ENCODE peak calls at places on chromosomes 16 and 17, in five cellular contexts. H is spleen; F is breast epithelium; K is aorta; B is CD8-positive, alpha-beta memory T cell. T is an unnamed sample.

GRCh38 chr16:23952128-23953041 is 116.6 kb downstream of the PRKCB start:
- DNase-seq in H (no peak), F (no peak), K (peak), B (no peak), T (no peak)

GRCh38 chr17:44115585-44116415 is 7.6 kb downstream of the HDAC5 start:
- DNase-seq in H (no peak), F (no peak), K (no peak), B (no peak), T (no peak)

GRCh38 chr17:77507116-77507885 is 366.5 kb downstream of the SEC14L1 start:
- DNase-seq in H (peak), F (no peak), K (peak), B (no peak), T (no peak)

GRCh38 chr16:46885960-46886763 is 2.0 kb downstream of the GPT2 start:
- DNase-seq in H (no peak), F (no peak), K (no peak), B (no peak), T (no peak)

GRCh38 chr16:5422643-5423496 is 325.3 kb upstream of the EEF2KMT start:
- DNase-seq in H (no peak), F (no peak), K (no peak), B (no peak), T (no peak)

GRCh38 chr17:37788531-37788930 is 43.7 kb upstream of the HNF1B start:
- DNase-seq in H (no peak), F (no peak), K (no peak), B (no peak), T (no peak)

GRCh38 chr17:64707077-64707591 is 45.0 kb upstream of the SMURF2 start:
- DNase-seq in H (peak), F (peak), K (peak), B (no peak), T (no peak)

GRCh38 chr16:67459066-67459857 is 21.7 kb downstream of the ATP6V0D1 start:
- DNase-seq in H (no peak), F (peak), K (peak), B (no peak), T (no peak)

GRCh38 chr16:5459863-5460262 is 362.3 kb upstream of the EEF2KMT start:
- DNase-seq in H (no peak), F (no peak), K (no peak), B (no peak), T (no peak)

GRCh38 chr16:55503726-55504553 is 4.9 kb upstream of the LPCAT2 start:
- DNase-seq in H (no peak), F (no peak), K (no peak), B (no peak), T (no peak)

GRCh38 chr17:62925267-62925836 is 40.7 kb upstream of the TANC2 start:
- DNase-seq in H (no peak), F (no peak), K (no peak), B (no peak), T (no peak)

GRCh38 chr16:515175-515962 is 12.1 kb upstream of the CAPN15 start:
- DNase-seq in H (no peak), F (no peak), K (no peak), B (no peak), T (no peak)

GRCh38 chr16:57093845-57094564 is 1.6 kb downstream of the CPNE2 start:
- DNase-seq in H (no peak), F (no peak), K (no peak), B (no peak), T (no peak)

GRCh38 chr16:79299154-79299799 is 301.3 kb downstream of the MAF start:
- DNase-seq in H (no peak), F (no peak), K (no peak), B (no peak), T (no peak)

GRCh38 chr17:76869878-76870714 is 1.9 kb downstream of the MGAT5B start:
- DNase-seq in H (no peak), F (no peak), K (no peak), B (no peak), T (no peak)

GRCh38 chr17:22374741-22375140 is 682.4 kb downstream of the KCNJ18 start:
- DNase-seq in H (no peak), F (no peak), K (no peak), B (no peak), T (no peak)

GRCh38 chr16:67457611-67458010 is 23.3 kb downstream of the ATP6V0D1 start:
- DNase-seq in H (no peak), F (no peak), K (no peak), B (no peak), T (no peak)

GRCh38 chr16:57307365-57307764 is 22.9 kb upstream of the PLLP start:
- DNase-seq in H (peak), F (no peak), K (no peak), B (no peak), T (no peak)

GRCh38 chr16:77236063-77236511 is 36.9 kb downstream of the SYCE1L start:
- DNase-seq in H (peak), F (peak), K (peak), B (peak), T (peak)

GRCh38 chr17:58387834-58388233 is 29.5 kb downstream of the RNF43 start:
- DNase-seq in H (no peak), F (no peak), K (no peak), B (no peak), T (no peak)

GRCh38 chr16:54605536-54606066 is 319.0 kb upstream of the IRX3 start:
- DNase-seq in H (no peak), F (no peak), K (no peak), B (no peak), T (no peak)

GRCh38 chr16:23433261-23433920 is 19.6 kb downstream of the COG7 start:
- DNase-seq in H (no peak), F (no peak), K (no peak), B (no peak), T (no peak)

GRCh38 chr16:9092963-9093477 is 1.6 kb downstream of the HAPSTR1 start:
- DNase-seq in H (peak), F (no peak), K (peak), B (peak), T (no peak)

GRCh38 chr16:8729779-8730334 is 55.4 kb downstream of the ABAT start:
- DNase-seq in H (peak), F (peak), K (peak), B (no peak), T (no peak)

GRCh38 chr16:12410842-12411490 is 392.7 kb downstream of the CPPED1 start:
- DNase-seq in H (no peak), F (no peak), K (no peak), B (no peak), T (no peak)

GRCh38 chr17:32283745-32284207 is 18.1 kb downstream of the RHBDL3 start:
- DNase-seq in H (no peak), F (no peak), K (no peak), B (no peak), T (no peak)

GRCh38 chr17:32277284-32277683 is 11.7 kb downstream of the RHBDL3 start:
- DNase-seq in H (no peak), F (no peak), K (no peak), B (no peak), T (no peak)

GRCh38 chr17:32278815-32279214 is 13.2 kb downstream of the RHBDL3 start:
- DNase-seq in H (no peak), F (no peak), K (no peak), B (no peak), T (no peak)

GRCh38 chr17:32281011-32281451 is 15.4 kb downstream of the RHBDL3 start:
- DNase-seq in H (no peak), F (no peak), K (no peak), B (no peak), T (no peak)

GRCh38 chr17:32279933-32280716 is 14.5 kb downstream of the RHBDL3 start:
- DNase-seq in H (no peak), F (no peak), K (no peak), B (no peak), T (no peak)
- H3K4me3 ChIP-seq in H (no peak), F (no peak), K (no peak), B (no peak), T (no peak)

GRCh38 chr17:29862127-29862526 is 67.9 kb downstream of the SSH2 start:
- DNase-seq in H (no peak), F (no peak), K (no peak), B (no peak), T (no peak)
- H3K4me3 ChIP-seq in H (no peak), F (no peak), K (no peak), B (no peak), T (no peak)

DNA sequence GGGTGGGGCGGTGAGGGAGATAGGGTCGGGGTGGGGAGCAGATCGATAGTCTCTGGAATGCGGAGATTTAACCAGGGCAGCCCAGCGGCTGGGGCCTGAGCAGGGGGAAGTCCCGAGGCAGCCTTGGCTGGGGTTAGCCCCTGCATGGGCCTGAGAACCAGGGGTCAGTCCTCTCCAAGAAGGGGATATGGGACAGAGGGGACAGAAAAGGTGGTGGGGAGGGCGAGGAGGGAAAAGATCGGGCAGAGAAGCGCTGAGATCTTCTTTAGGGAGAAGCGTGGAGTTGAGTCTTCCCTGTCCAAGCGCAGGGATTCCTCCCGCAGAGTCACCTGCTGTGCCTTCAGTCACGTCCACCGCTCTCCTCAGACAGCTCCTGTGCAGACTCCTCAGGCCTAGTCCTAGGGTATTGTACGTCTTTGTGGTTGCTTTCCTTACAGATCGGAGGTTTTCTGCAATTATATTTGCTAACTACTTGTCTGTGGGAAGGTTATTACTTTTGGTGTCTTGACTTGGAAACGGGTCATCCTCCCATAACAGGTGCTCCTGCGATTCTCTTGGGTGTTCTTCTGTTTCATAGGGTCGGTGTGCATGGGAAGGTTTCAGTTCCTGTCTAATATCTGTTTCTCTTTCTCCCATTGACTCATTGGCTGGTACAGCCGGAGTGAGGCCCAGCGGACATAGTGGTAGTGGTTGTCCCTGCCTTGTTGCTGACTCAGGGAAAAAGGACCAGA is 952 bp downstream of the CD300A start:
- DNase-seq in H (no peak), F (no peak), K (peak), B (no peak), T (no peak)
- H3K4me3 ChIP-seq in H (peak), F (peak), K (no peak), B (peak), T (peak)

DNA sequence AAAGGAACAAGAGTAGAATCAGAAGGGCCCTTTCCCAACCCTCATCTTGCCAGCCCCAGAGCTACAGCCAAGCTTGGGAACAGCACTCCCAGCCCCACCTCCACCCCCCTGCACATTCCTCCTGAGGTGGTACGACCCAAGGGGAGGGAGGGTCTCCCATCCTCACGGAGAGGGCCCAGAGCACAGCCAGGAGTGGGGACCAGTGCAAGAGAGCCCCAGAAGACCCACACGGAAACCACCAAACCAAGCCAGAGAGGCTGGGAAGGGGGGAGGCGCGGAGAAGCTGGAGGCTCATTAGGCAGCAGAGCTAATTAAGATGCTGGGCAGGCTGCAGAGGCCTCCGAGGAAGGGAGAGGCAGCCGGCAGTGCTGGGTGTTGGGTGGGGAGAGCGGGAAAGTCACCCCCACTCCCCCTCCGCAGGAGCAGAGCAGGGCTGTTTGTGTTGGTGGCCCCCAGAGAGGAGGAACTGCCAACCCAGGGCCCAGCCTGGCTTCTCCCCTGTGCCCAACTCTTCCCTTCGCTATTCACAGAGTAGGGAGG is 2.4 kb downstream of the CACNB1 start:
- DNase-seq in H (no peak), F (no peak), K (no peak), B (no peak), T (peak)
- H3K4me3 ChIP-seq in H (no peak), F (no peak), K (no peak), B (no peak), T (no peak)

DNA sequence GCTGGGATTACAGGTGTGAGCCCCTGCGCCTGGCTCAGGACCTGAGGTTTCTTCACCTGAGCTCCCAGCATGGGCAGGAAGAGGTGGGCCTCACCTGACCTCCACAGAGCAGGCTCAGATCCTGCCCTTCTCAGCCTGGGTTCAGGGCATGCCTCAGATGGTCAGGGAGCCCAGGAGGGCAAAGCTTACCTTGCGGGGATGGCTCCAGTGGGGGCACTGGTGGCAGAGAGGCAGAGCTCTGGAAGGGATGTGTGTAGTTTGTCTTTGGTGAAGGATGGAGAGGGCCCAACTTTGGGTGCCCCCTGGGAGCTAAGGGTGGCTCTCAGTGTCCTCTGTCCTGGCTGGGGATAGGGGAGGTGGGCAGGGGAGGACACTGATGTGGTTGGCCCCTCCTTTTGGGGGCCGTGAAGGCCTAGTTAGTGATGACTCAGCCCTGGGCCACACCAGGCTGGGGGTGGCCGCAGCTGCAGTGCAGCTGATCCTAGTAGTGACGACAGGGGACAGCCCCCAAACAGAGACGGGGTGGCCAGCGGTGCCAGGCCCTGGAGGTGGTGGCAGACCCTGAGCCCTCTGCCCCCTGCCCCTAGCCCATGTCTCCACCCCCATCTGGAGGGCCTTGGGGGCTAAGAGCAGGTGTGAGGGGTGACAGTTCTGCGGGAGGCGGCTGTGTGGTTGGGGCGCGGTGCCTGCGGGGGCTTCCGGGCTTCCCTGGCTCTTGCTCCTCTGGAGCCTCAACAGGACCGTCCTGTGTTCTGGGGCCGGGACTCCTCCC is 5.8 kb downstream of the NHERF2 start:
- DNase-seq in H (no peak), F (no peak), K (no peak), B (no peak), T (no peak)
- H3K4me3 ChIP-seq in H (no peak), F (peak), K (no peak), B (no peak), T (no peak)

T was measured in CD4-positive, alpha-beta memory T cell.